ENCODE peak calls at places on chromosomes 4 and X, in eight cellular contexts. One of them, this sample, is unnamed.

GRCh38 chr4:149344436-149344835 is 471.2 kb downstream of the IQCM start:
- DNase-seq in HEK293T: no peak
- DNase-seq in T-helper 2 cell treated with Interferon-gamma antibody and Interleukin-4, amounts not matched to agents 5 μg/mL and 100 μg/mL, for 36 hours: no peak
- DNase-seq in IMR-90: peak
- DNase-seq in stromal cell of bone marrow: peak
- DNase-seq in iris pigment epithelial cell: peak
- DNase-seq in activated T-helper 2 cell treated with anti-CD3 and anti-CD28 coated beads, Interferon-gamma antibody, Interleukin-2, Interleukin-4, amounts not matched to agents 10 μg/mL and 5 μg/mL and 100 μg/mL, durations not matched to agents 14 hours and 24 hours and 36 hours: no peak
- DNase-seq in occipital lobe: no peak
- DNase-seq in this sample: no peak

GRCh38 chr4:186294160-186294559 is 28.2 kb downstream of the F11 start:
- DNase-seq in HEK293T: no peak
- DNase-seq in T-helper 2 cell treated with Interferon-gamma antibody and Interleukin-4, amounts not matched to agents 5 μg/mL and 100 μg/mL, for 36 hours: no peak
- DNase-seq in IMR-90: no peak
- DNase-seq in stromal cell of bone marrow: no peak
- DNase-seq in iris pigment epithelial cell: no peak
- DNase-seq in activated T-helper 2 cell treated with anti-CD3 and anti-CD28 coated beads, Interferon-gamma antibody, Interleukin-2, Interleukin-4, amounts not matched to agents 10 μg/mL and 5 μg/mL and 100 μg/mL, durations not matched to agents 14 hours and 24 hours and 36 hours: no peak
- DNase-seq in occipital lobe: no peak
- DNase-seq in this sample: no peak

GRCh38 chrX:121581885-121582284 is 534.5 kb downstream of the GLUD2 start:
- DNase-seq in HEK293T: no peak
- DNase-seq in T-helper 2 cell treated with Interferon-gamma antibody and Interleukin-4, amounts not matched to agents 5 μg/mL and 100 μg/mL, for 36 hours: no peak
- DNase-seq in IMR-90: no peak
- DNase-seq in stromal cell of bone marrow: no peak
- DNase-seq in iris pigment epithelial cell: peak
- DNase-seq in activated T-helper 2 cell treated with anti-CD3 and anti-CD28 coated beads, Interferon-gamma antibody, Interleukin-2, Interleukin-4, amounts not matched to agents 10 μg/mL and 5 μg/mL and 100 μg/mL, durations not matched to agents 14 hours and 24 hours and 36 hours: no peak
- DNase-seq in occipital lobe: no peak
- DNase-seq in this sample: no peak

GRCh38 chrX:11407331-11408110 is 114.3 kb downstream of the AMELX start:
- DNase-seq in HEK293T: no peak
- DNase-seq in T-helper 2 cell treated with Interferon-gamma antibody and Interleukin-4, amounts not matched to agents 5 μg/mL and 100 μg/mL, for 36 hours: no peak
- DNase-seq in IMR-90: peak
- DNase-seq in stromal cell of bone marrow: no peak
- DNase-seq in iris pigment epithelial cell: peak
- DNase-seq in activated T-helper 2 cell treated with anti-CD3 and anti-CD28 coated beads, Interferon-gamma antibody, Interleukin-2, Interleukin-4, amounts not matched to agents 10 μg/mL and 5 μg/mL and 100 μg/mL, durations not matched to agents 14 hours and 24 hours and 36 hours: no peak
- DNase-seq in occipital lobe: no peak
- DNase-seq in this sample: no peak

GRCh38 chr4:30754021-30754420 is 33.9 kb downstream of the PCDH7 start:
- DNase-seq in HEK293T: no peak
- DNase-seq in T-helper 2 cell treated with Interferon-gamma antibody and Interleukin-4, amounts not matched to agents 5 μg/mL and 100 μg/mL, for 36 hours: no peak
- DNase-seq in IMR-90: peak
- DNase-seq in stromal cell of bone marrow: no peak
- DNase-seq in iris pigment epithelial cell: peak
- DNase-seq in activated T-helper 2 cell treated with anti-CD3 and anti-CD28 coated beads, Interferon-gamma antibody, Interleukin-2, Interleukin-4, amounts not matched to agents 10 μg/mL and 5 μg/mL and 100 μg/mL, durations not matched to agents 14 hours and 24 hours and 36 hours: no peak
- DNase-seq in occipital lobe: no peak
- DNase-seq in this sample: no peak

GRCh38 chr4:7964890-7965662 is 25.4 kb upstream of the AFAP1 start:
- DNase-seq in HEK293T: no peak
- DNase-seq in T-helper 2 cell treated with Interferon-gamma antibody and Interleukin-4, amounts not matched to agents 5 μg/mL and 100 μg/mL, for 36 hours: no peak
- DNase-seq in IMR-90: peak
- DNase-seq in stromal cell of bone marrow: no peak
- DNase-seq in iris pigment epithelial cell: peak
- DNase-seq in activated T-helper 2 cell treated with anti-CD3 and anti-CD28 coated beads, Interferon-gamma antibody, Interleukin-2, Interleukin-4, amounts not matched to agents 10 μg/mL and 5 μg/mL and 100 μg/mL, durations not matched to agents 14 hours and 24 hours and 36 hours: no peak
- DNase-seq in occipital lobe: no peak
- DNase-seq in this sample: no peak

GRCh38 chr4:114509340-114509739 is 89.3 kb upstream of the UGT8 start:
- DNase-seq in HEK293T: no peak
- DNase-seq in T-helper 2 cell treated with Interferon-gamma antibody and Interleukin-4, amounts not matched to agents 5 μg/mL and 100 μg/mL, for 36 hours: no peak
- DNase-seq in IMR-90: no peak
- DNase-seq in stromal cell of bone marrow: no peak
- DNase-seq in iris pigment epithelial cell: no peak
- DNase-seq in activated T-helper 2 cell treated with anti-CD3 and anti-CD28 coated beads, Interferon-gamma antibody, Interleukin-2, Interleukin-4, amounts not matched to agents 10 μg/mL and 5 μg/mL and 100 μg/mL, durations not matched to agents 14 hours and 24 hours and 36 hours: no peak
- DNase-seq in occipital lobe: no peak
- DNase-seq in this sample: no peak

GRCh38 chr4:94354474-94354896 is 11.8 kb upstream of the HPGDS start:
- DNase-seq in HEK293T: no peak
- DNase-seq in T-helper 2 cell treated with Interferon-gamma antibody and Interleukin-4, amounts not matched to agents 5 μg/mL and 100 μg/mL, for 36 hours: no peak
- DNase-seq in IMR-90: no peak
- DNase-seq in stromal cell of bone marrow: no peak
- DNase-seq in iris pigment epithelial cell: no peak
- DNase-seq in activated T-helper 2 cell treated with anti-CD3 and anti-CD28 coated beads, Interferon-gamma antibody, Interleukin-2, Interleukin-4, amounts not matched to agents 10 μg/mL and 5 μg/mL and 100 μg/mL, durations not matched to agents 14 hours and 24 hours and 36 hours: no peak
- DNase-seq in occipital lobe: no peak
- DNase-seq in this sample: no peak

GRCh38 chr4:8427262-8427661 is 13.3 kb downstream of the ACOX3 start:
- DNase-seq in HEK293T: no peak
- DNase-seq in T-helper 2 cell treated with Interferon-gamma antibody and Interleukin-4, amounts not matched to agents 5 μg/mL and 100 μg/mL, for 36 hours: no peak
- DNase-seq in IMR-90: no peak
- DNase-seq in stromal cell of bone marrow: no peak
- DNase-seq in iris pigment epithelial cell: no peak
- DNase-seq in activated T-helper 2 cell treated with anti-CD3 and anti-CD28 coated beads, Interferon-gamma antibody, Interleukin-2, Interleukin-4, amounts not matched to agents 10 μg/mL and 5 μg/mL and 100 μg/mL, durations not matched to agents 14 hours and 24 hours and 36 hours: no peak
- DNase-seq in occipital lobe: no peak
- DNase-seq in this sample: no peak

GRCh38 chr4:185933078-185933581 is 121.1 kb upstream of the SORBS2 start:
- DNase-seq in HEK293T: no peak
- DNase-seq in T-helper 2 cell treated with Interferon-gamma antibody and Interleukin-4, amounts not matched to agents 5 μg/mL and 100 μg/mL, for 36 hours: no peak
- DNase-seq in IMR-90: peak
- DNase-seq in stromal cell of bone marrow: peak
- DNase-seq in iris pigment epithelial cell: peak
- DNase-seq in activated T-helper 2 cell treated with anti-CD3 and anti-CD28 coated beads, Interferon-gamma antibody, Interleukin-2, Interleukin-4, amounts not matched to agents 10 μg/mL and 5 μg/mL and 100 μg/mL, durations not matched to agents 14 hours and 24 hours and 36 hours: no peak
- DNase-seq in occipital lobe: no peak
- DNase-seq in this sample: no peak

GRCh38 chrX:17525762-17526555 is 151.0 kb downstream of the NHS start:
- DNase-seq in HEK293T: no peak
- DNase-seq in T-helper 2 cell treated with Interferon-gamma antibody and Interleukin-4, amounts not matched to agents 5 μg/mL and 100 μg/mL, for 36 hours: no peak
- DNase-seq in IMR-90: peak
- DNase-seq in stromal cell of bone marrow: no peak
- DNase-seq in iris pigment epithelial cell: no peak
- DNase-seq in activated T-helper 2 cell treated with anti-CD3 and anti-CD28 coated beads, Interferon-gamma antibody, Interleukin-2, Interleukin-4, amounts not matched to agents 10 μg/mL and 5 μg/mL and 100 μg/mL, durations not matched to agents 14 hours and 24 hours and 36 hours: no peak
- DNase-seq in occipital lobe: no peak
- DNase-seq in this sample: no peak

GRCh38 chr4:1927675-1928074 is 56.5 kb downstream of the NSD2 start:
- DNase-seq in HEK293T: no peak
- DNase-seq in T-helper 2 cell treated with Interferon-gamma antibody and Interleukin-4, amounts not matched to agents 5 μg/mL and 100 μg/mL, for 36 hours: no peak
- DNase-seq in IMR-90: peak
- DNase-seq in stromal cell of bone marrow: no peak
- DNase-seq in iris pigment epithelial cell: peak
- DNase-seq in activated T-helper 2 cell treated with anti-CD3 and anti-CD28 coated beads, Interferon-gamma antibody, Interleukin-2, Interleukin-4, amounts not matched to agents 10 μg/mL and 5 μg/mL and 100 μg/mL, durations not matched to agents 14 hours and 24 hours and 36 hours: no peak
- DNase-seq in occipital lobe: no peak
- DNase-seq in this sample: no peak

GRCh38 chrX:96924581-96924980 is 40.9 kb downstream of the RPA4 start:
- DNase-seq in HEK293T: no peak
- DNase-seq in T-helper 2 cell treated with Interferon-gamma antibody and Interleukin-4, amounts not matched to agents 5 μg/mL and 100 μg/mL, for 36 hours: no peak
- DNase-seq in IMR-90: no peak
- DNase-seq in stromal cell of bone marrow: no peak
- DNase-seq in iris pigment epithelial cell: no peak
- DNase-seq in activated T-helper 2 cell treated with anti-CD3 and anti-CD28 coated beads, Interferon-gamma antibody, Interleukin-2, Interleukin-4, amounts not matched to agents 10 μg/mL and 5 μg/mL and 100 μg/mL, durations not matched to agents 14 hours and 24 hours and 36 hours: no peak
- DNase-seq in occipital lobe: no peak
- DNase-seq in this sample: no peak

GRCh38 chrX:35726176-35726575 is 72.0 kb upstream of the MAGEB16 start:
- DNase-seq in HEK293T: no peak
- DNase-seq in T-helper 2 cell treated with Interferon-gamma antibody and Interleukin-4, amounts not matched to agents 5 μg/mL and 100 μg/mL, for 36 hours: no peak
- DNase-seq in IMR-90: peak
- DNase-seq in stromal cell of bone marrow: peak
- DNase-seq in iris pigment epithelial cell: peak
- DNase-seq in activated T-helper 2 cell treated with anti-CD3 and anti-CD28 coated beads, Interferon-gamma antibody, Interleukin-2, Interleukin-4, amounts not matched to agents 10 μg/mL and 5 μg/mL and 100 μg/mL, durations not matched to agents 14 hours and 24 hours and 36 hours: no peak
- DNase-seq in occipital lobe: no peak
- DNase-seq in this sample: no peak

GRCh38 chrX:13533726-13534125 is 35.7 kb upstream of the EGFL6 start:
- DNase-seq in HEK293T: no peak
- DNase-seq in T-helper 2 cell treated with Interferon-gamma antibody and Interleukin-4, amounts not matched to agents 5 μg/mL and 100 μg/mL, for 36 hours: no peak
- DNase-seq in IMR-90: peak
- DNase-seq in stromal cell of bone marrow: peak
- DNase-seq in iris pigment epithelial cell: peak
- DNase-seq in activated T-helper 2 cell treated with anti-CD3 and anti-CD28 coated beads, Interferon-gamma antibody, Interleukin-2, Interleukin-4, amounts not matched to agents 10 μg/mL and 5 μg/mL and 100 μg/mL, durations not matched to agents 14 hours and 24 hours and 36 hours: no peak
- DNase-seq in occipital lobe: no peak
- DNase-seq in this sample: no peak

GRCh38 chrX:44748014-44748413 is 95.8 kb upstream of the DUSP21 start:
- DNase-seq in HEK293T: no peak
- DNase-seq in T-helper 2 cell treated with Interferon-gamma antibody and Interleukin-4, amounts not matched to agents 5 μg/mL and 100 μg/mL, for 36 hours: no peak
- DNase-seq in IMR-90: no peak
- DNase-seq in stromal cell of bone marrow: peak
- DNase-seq in iris pigment epithelial cell: peak
- DNase-seq in activated T-helper 2 cell treated with anti-CD3 and anti-CD28 coated beads, Interferon-gamma antibody, Interleukin-2, Interleukin-4, amounts not matched to agents 10 μg/mL and 5 μg/mL and 100 μg/mL, durations not matched to agents 14 hours and 24 hours and 36 hours: no peak
- DNase-seq in occipital lobe: no peak
- DNase-seq in this sample: no peak

GRCh38 chr4:55851885-55852284 is 1.6 kb upstream of the EXOC1 start:
- DNase-seq in HEK293T: no peak
- DNase-seq in T-helper 2 cell treated with Interferon-gamma antibody and Interleukin-4, amounts not matched to agents 5 μg/mL and 100 μg/mL, for 36 hours: peak
- DNase-seq in IMR-90: no peak
- DNase-seq in stromal cell of bone marrow: no peak
- DNase-seq in iris pigment epithelial cell: no peak
- DNase-seq in activated T-helper 2 cell treated with anti-CD3 and anti-CD28 coated beads, Interferon-gamma antibody, Interleukin-2, Interleukin-4, amounts not matched to agents 10 μg/mL and 5 μg/mL and 100 μg/mL, durations not matched to agents 14 hours and 24 hours and 36 hours: no peak
- DNase-seq in occipital lobe: no peak
- DNase-seq in this sample: no peak

This sample was measured in caudate nucleus.